ENCODE peak calls at places on chromosomes 6 and 20, in four cellular contexts. E is GM13977, L is AG09309, Z is fibroblast of mammary gland. K is an unnamed sample.

GRCh38 chr6:137853569-137854213 is 13.4 kb upstream of the TNFAIP3 start:
- DNase-seq in E (no peak), L (no peak), Z (peak; percentile 89), K (no peak)

GRCh38 chr20:57435498-57436222 is 44.5 kb downstream of the RBM38 start:
- DNase-seq in E (no peak), L (no peak), Z (no peak), K (no peak)

GRCh38 chr6:159790947-159791598 is 806 bp downstream of the MRPL18 start:
- DNase-seq in E (no peak), L (no peak), Z (no peak), K (no peak)

GRCh38 chr20:18272451-18272850 is 15.9 kb upstream of the ZNF133 start:
- DNase-seq in E (no peak), L (no peak), Z (peak; percentile 40), K (no peak)

GRCh38 chr20:34771680-34772081 is 53.8 kb downstream of the NCOA6 start:
- DNase-seq in E (no peak), L (no peak), Z (peak; percentile 24), K (no peak)

GRCh38 chr6:81451787-81452186 is 300.7 kb downstream of the TENT5A start:
- DNase-seq in E (peak; percentile 36), L (peak; percentile 82), Z (peak; percentile 95), K (peak; percentile 63)

GRCh38 chr6:43715056-43715788 is 27.6 kb upstream of the MRPS18A start:
- DNase-seq in E (peak; percentile 82), L (no peak), Z (no peak), K (no peak)

GRCh38 chr6:69867075-69867911 is 937 bp downstream of the COL19A1 start:
- DNase-seq in E (peak; percentile 68), L (no peak), Z (peak; percentile 3), K (no peak)

GRCh38 chr20:62929051-62929538 is 2.8 kb upstream of the DIDO1 start:
- DNase-seq in E (peak; percentile 79), L (no peak), Z (peak; percentile 56), K (no peak)

GRCh38 chr6:71012871-71013456 is 56.1 kb upstream of the B3GAT2 start:
- DNase-seq in E (peak; percentile 50), L (peak; percentile 20), Z (peak; percentile 56), K (no peak)

GRCh38 chr6:170152111-170152926 is 138.6 kb downstream of the DLL1 start:
- DNase-seq in E (no peak), L (no peak), Z (peak; percentile 22), K (no peak)

GRCh38 chr6:34466242-34467185 is 638 bp downstream of the PACSIN1 start:
- DNase-seq in E (no peak), L (no peak), Z (no peak), K (no peak)

GRCh38 chr20:8505817-8506216 is 373.8 kb downstream of the PLCB1 start:
- DNase-seq in E (no peak), L (no peak), Z (no peak), K (no peak)

GRCh38 chr6:125149256-125150144 is 4.1 kb upstream of the TPD52L1 start:
- DNase-seq in E (no peak), L (no peak), Z (peak; percentile 71), K (no peak)

GRCh38 chr20:57760698-57761412 is 51.0 kb upstream of the PMEPA1 start:
- DNase-seq in E (no peak), L (no peak), Z (no peak), K (no peak)

GRCh38 chr6:103798166-103798565 is 1061.6 kb downstream of the HACE1 start:
- DNase-seq in E (no peak), L (no peak), Z (no peak), K (no peak)

GRCh38 chr6:103800131-103800670 is 1059.5 kb downstream of the HACE1 start:
- DNase-seq in E (no peak), L (no peak), Z (no peak), K (no peak)

GRCh38 chr6:103797738-103798137 is 1062.0 kb downstream of the HACE1 start:
- DNase-seq in E (no peak), L (no peak), Z (peak; percentile 4), K (no peak)
- TF ChIP-seq CTCF in E (peak; percentile 43), L (no peak), Z (peak; percentile 49), K (no peak)

DNA sequence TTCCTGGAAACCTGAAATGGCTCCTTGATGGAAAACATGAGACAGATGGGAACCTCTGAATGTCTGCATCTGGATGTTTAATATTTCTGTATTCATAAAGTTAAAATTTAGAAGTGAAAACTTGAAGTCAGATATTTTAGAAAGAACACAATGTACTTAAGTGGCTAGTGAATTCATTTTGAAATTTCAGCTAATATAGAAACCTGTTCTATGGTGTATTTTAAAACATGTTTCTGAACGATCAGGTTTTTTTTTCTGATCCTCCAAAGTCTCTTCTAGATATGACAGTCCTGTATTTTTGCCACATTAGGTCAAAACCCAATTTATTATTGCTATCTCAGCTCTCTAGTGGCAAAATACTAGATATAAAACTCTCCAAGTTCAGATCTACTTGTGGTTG is 743.4 kb downstream of the CD109 start:
- DNase-seq in E (no peak), L (no peak), Z (no peak), K (no peak)
- TF ChIP-seq CTCF in E (no peak), L (no peak), Z (no peak), K (no peak)

GRCh38 chr6:98944598-98945011 is 3.1 kb downstream of the FBXL4 start:
- DNase-seq in E (no peak), L (no peak), Z (peak; percentile 73), K (no peak)

GRCh38 chr6:98945311-98946005 is 2.3 kb downstream of the FBXL4 start:
- DNase-seq in E (no peak), L (no peak), Z (no peak), K (no peak)

GRCh38 chr6:98944168-98944567 is 3.6 kb downstream of the FBXL4 start:
- DNase-seq in E (no peak), L (no peak), Z (no peak), K (no peak)

GRCh38 chr6:98941319-98941718 is 6.4 kb downstream of the FBXL4 start:
- DNase-seq in E (no peak), L (no peak), Z (no peak), K (no peak)

DNA sequence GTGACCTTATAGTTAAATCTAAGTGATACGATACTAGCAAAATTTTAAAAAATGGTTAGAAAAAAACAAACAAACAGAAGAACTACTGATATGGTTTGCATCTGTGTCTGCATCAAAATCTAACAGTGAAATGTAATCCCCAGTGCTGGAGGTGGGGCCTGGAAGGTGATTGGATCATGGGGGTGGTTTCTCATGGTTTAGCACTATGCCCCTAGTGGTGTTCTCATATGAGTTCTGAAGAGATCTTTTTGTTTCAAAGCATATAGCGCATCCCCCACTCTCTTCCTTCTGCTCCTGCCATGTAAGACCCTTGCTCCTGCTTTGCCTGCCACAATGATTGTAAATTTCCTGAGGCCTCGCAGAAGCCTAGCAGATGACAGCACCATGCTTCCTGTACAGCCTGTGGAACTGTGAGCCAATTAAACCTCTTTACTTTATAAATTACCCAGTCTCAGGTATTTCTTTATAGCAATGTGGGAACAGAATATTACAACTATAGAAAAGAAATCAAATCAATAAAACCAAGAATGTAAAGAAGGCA is 5.4 kb downstream of the FBXL4 start:
- DNase-seq in E (no peak), L (no peak), Z (no peak), K (no peak)
- TF ChIP-seq CTCF in E (no peak), L (no peak), Z (peak; percentile 16), K (no peak)

GRCh38 chr20:31494131-31494530 is 19.0 kb downstream of the REM1 start:
- DNase-seq in E (no peak), L (no peak), Z (peak; percentile 64), K (no peak)
- TF ChIP-seq CTCF in E (no peak), L (peak; percentile 58), Z (peak; percentile 67), K (peak; percentile 38)

GRCh38 chr6:122408240-122408639 is 8.8 kb downstream of the HSF2 start:
- DNase-seq in E (no peak), L (no peak), Z (no peak), K (no peak)
- TF ChIP-seq CTCF in E (no peak), L (no peak), Z (no peak), K (no peak)

DNA sequence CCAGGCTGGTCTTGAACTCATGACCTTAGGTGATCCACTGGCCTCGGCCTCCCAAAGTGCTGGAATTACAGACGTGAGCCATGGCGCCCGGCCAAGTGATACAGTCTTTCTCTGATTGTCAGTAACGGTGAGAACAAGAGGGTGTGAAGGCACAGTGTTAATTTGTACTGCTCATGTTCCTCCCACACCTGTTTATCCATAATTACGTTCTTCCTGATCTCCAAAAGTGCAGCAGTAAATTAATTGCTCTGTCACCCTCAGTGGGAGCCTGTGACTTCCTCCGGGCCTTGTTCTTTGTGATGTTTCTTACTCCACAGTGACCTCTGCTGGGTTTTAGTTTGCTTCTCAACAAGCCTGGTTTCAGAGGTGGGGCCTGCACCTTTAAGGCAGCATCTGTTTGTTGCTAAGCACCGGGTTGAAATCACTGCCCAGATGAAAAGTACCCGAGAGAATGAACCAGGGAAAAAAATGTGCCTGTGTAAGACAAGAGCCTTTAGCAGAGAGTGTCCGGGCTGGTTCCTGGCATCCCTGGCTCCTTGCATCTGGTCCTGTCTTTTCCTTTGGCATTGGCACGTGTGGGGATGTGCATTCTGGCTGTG is 89.1 kb upstream of the CLDN20 start:
- DNase-seq in E (peak; percentile 63), L (peak; percentile 70), Z (peak; percentile 86), K (no peak)
- TF ChIP-seq CTCF in E (peak; percentile 69), L (peak; percentile 75), Z (peak; percentile 73), K (peak; percentile 53)

K was measured in AG04449.